ENCODE peak calls at places on chromosomes 13 and 19, in five cellular contexts. One of them, this sample, is unnamed.

GRCh38 chr13:27978301-27978968 is 9.3 kb upstream of the CDX2 start:
- DNase-seq in T follicular helper cell: no peak
- DNase-seq in effector memory CD4-positive, alpha-beta T cell: no peak
- DNase-seq in NCI-H460: no peak
- DNase-seq in heart right ventricle: no peak
- DNase-seq in this sample: no peak

GRCh38 chr19:4474504-4475136 is 2.5 kb downstream of the HDGFL2 start:
- DNase-seq in NCI-H460: no peak
- DNase-seq in T follicular helper cell: no peak
- DNase-seq in heart right ventricle: no peak
- DNase-seq in effector memory CD4-positive, alpha-beta T cell: no peak
- DNase-seq in this sample: no peak

GRCh38 chr19:3533020-3533408 is 6.0 kb upstream of the TEKTIP1 start:
- DNase-seq in heart right ventricle: no peak
- DNase-seq in effector memory CD4-positive, alpha-beta T cell: no peak
- DNase-seq in T follicular helper cell: no peak
- DNase-seq in NCI-H460: no peak
- DNase-seq in this sample: no peak

GRCh38 chr13:53137777-53138176 is 109.2 kb downstream of the OLFM4 start:
- DNase-seq in NCI-H460: no peak
- DNase-seq in heart right ventricle: no peak
- DNase-seq in effector memory CD4-positive, alpha-beta T cell: no peak
- DNase-seq in T follicular helper cell: no peak
- DNase-seq in this sample: no peak

GRCh38 chr19:7099597-7099921 is 30.1 kb downstream of the ZNF557 start:
- DNase-seq in T follicular helper cell: no peak
- DNase-seq in effector memory CD4-positive, alpha-beta T cell: peak
- DNase-seq in heart right ventricle: no peak
- DNase-seq in NCI-H460: no peak
- DNase-seq in this sample: peak

GRCh38 chr19:11182994-11183393 is 14.4 kb downstream of the KANK2 start:
- DNase-seq in effector memory CD4-positive, alpha-beta T cell: no peak
- DNase-seq in heart right ventricle: no peak
- DNase-seq in NCI-H460: no peak
- DNase-seq in T follicular helper cell: no peak
- DNase-seq in this sample: no peak

GRCh38 chr13:44768233-44768632 is 192.1 kb upstream of the TSC22D1 start:
- DNase-seq in heart right ventricle: no peak
- DNase-seq in NCI-H460: no peak
- DNase-seq in effector memory CD4-positive, alpha-beta T cell: peak
- DNase-seq in T follicular helper cell: no peak
- DNase-seq in this sample: no peak

GRCh38 chr19:13505761-13506549 is at the start of gene CACNA1A:
- DNase-seq in NCI-H460: no peak
- DNase-seq in T follicular helper cell: no peak
- DNase-seq in effector memory CD4-positive, alpha-beta T cell: no peak
- DNase-seq in heart right ventricle: no peak
- DNase-seq in this sample: no peak

GRCh38 chr13:25084101-25084500 is 11.8 kb upstream of the PABPC3 start:
- DNase-seq in effector memory CD4-positive, alpha-beta T cell: no peak
- DNase-seq in heart right ventricle: no peak
- DNase-seq in NCI-H460: no peak
- DNase-seq in T follicular helper cell: no peak
- DNase-seq in this sample: no peak

GRCh38 chr13:97353927-97354326 is 80.0 kb upstream of the RAP2A start:
- DNase-seq in effector memory CD4-positive, alpha-beta T cell: no peak
- DNase-seq in heart right ventricle: no peak
- DNase-seq in NCI-H460: no peak
- DNase-seq in T follicular helper cell: no peak
- DNase-seq in this sample: no peak

GRCh38 chr13:98571955-98572662 is 4.8 kb downstream of the STK24 start:
- DNase-seq in heart right ventricle: no peak
- DNase-seq in NCI-H460: no peak
- DNase-seq in T follicular helper cell: no peak
- DNase-seq in effector memory CD4-positive, alpha-beta T cell: peak
- DNase-seq in this sample: no peak

GRCh38 chr19:2243274-2244121 is 5.6 kb upstream of the AMH start:
- DNase-seq in T follicular helper cell: no peak
- DNase-seq in effector memory CD4-positive, alpha-beta T cell: no peak
- DNase-seq in heart right ventricle: no peak
- DNase-seq in NCI-H460: no peak
- DNase-seq in this sample: no peak

GRCh38 chr13:36369268-36370107 is 23.3 kb upstream of the SPART start:
- DNase-seq in heart right ventricle: no peak
- DNase-seq in effector memory CD4-positive, alpha-beta T cell: no peak
- DNase-seq in T follicular helper cell: no peak
- DNase-seq in NCI-H460: no peak
- DNase-seq in this sample: no peak

GRCh38 chr13:95099541-95099940 is 201.7 kb downstream of the ABCC4 start:
- DNase-seq in effector memory CD4-positive, alpha-beta T cell: no peak
- DNase-seq in T follicular helper cell: no peak
- DNase-seq in NCI-H460: peak
- DNase-seq in heart right ventricle: no peak
- DNase-seq in this sample: no peak

GRCh38 chr13:109804654-109805053 is 18.3 kb upstream of the IRS2 start:
- DNase-seq in NCI-H460: no peak
- DNase-seq in heart right ventricle: no peak
- DNase-seq in effector memory CD4-positive, alpha-beta T cell: no peak
- DNase-seq in T follicular helper cell: no peak
- DNase-seq in this sample: no peak

GRCh38 chr19:12843999-12844732 is 5.9 kb downstream of the MAST1 start:
- DNase-seq in heart right ventricle: no peak
- DNase-seq in T follicular helper cell: no peak
- DNase-seq in effector memory CD4-positive, alpha-beta T cell: no peak
- DNase-seq in NCI-H460: no peak
- DNase-seq in this sample: no peak